ENCODE peak calls at places on chromosome 10, in four cellular contexts. One of them, this sample, is unnamed.

GRCh38 chr10:58326967-58327381 is 7.8 kb upstream of the UBE2D1 start:
- DNase-seq in coronary artery: peak
- DNase-seq in upper lobe of right lung: no peak
- DNase-seq in IMR-90: peak
- DNase-seq in this sample: no peak

GRCh38 chr10:84493951-84494848 is 165.8 kb downstream of the CCSER2 start:
- DNase-seq in coronary artery: no peak
- DNase-seq in upper lobe of right lung: no peak
- DNase-seq in IMR-90: peak
- DNase-seq in this sample: no peak

GRCh38 chr10:75530337-75530736 is 98.9 kb downstream of the LRMDA start:
- DNase-seq in coronary artery: no peak
- DNase-seq in upper lobe of right lung: no peak
- DNase-seq in IMR-90: no peak
- DNase-seq in this sample: no peak

GRCh38 chr10:79367421-79368189 is 20.3 kb downstream of the PPIF start:
- DNase-seq in coronary artery: no peak
- DNase-seq in upper lobe of right lung: no peak
- DNase-seq in IMR-90: peak
- DNase-seq in this sample: no peak

GRCh38 chr10:79347894-79348639 is 798 bp downstream of the PPIF start:
- DNase-seq in coronary artery: peak
- DNase-seq in upper lobe of right lung: peak
- DNase-seq in IMR-90: peak
- DNase-seq in this sample: peak

GRCh38 chr10:27820637-27821036 is 75.0 kb upstream of the MKX start:
- DNase-seq in coronary artery: no peak
- DNase-seq in upper lobe of right lung: no peak
- DNase-seq in IMR-90: no peak
- DNase-seq in this sample: no peak

GRCh38 chr10:43809211-43809930 is 160.7 kb upstream of the ZNF32 start:
- DNase-seq in coronary artery: no peak
- DNase-seq in upper lobe of right lung: no peak
- DNase-seq in IMR-90: peak
- DNase-seq in this sample: no peak

GRCh38 chr10:34121974-34122282 is 693.2 kb downstream of the PARD3 start:
- DNase-seq in coronary artery: no peak
- DNase-seq in upper lobe of right lung: no peak
- DNase-seq in IMR-90: peak
- DNase-seq in this sample: no peak

GRCh38 chr10:70901276-70901878 is 13.0 kb upstream of the PCBD1 start:
- DNase-seq in coronary artery: no peak
- DNase-seq in upper lobe of right lung: no peak
- DNase-seq in IMR-90: no peak
- DNase-seq in this sample: no peak

GRCh38 chr10:119859422-119860258 is 13.0 kb downstream of the MCMBP start:
- DNase-seq in coronary artery: no peak
- DNase-seq in upper lobe of right lung: no peak
- DNase-seq in IMR-90: peak
- DNase-seq in this sample: no peak

GRCh38 chr10:119862524-119862923 is 10.1 kb downstream of the MCMBP start:
- DNase-seq in coronary artery: no peak
- DNase-seq in upper lobe of right lung: no peak
- DNase-seq in IMR-90: no peak
- DNase-seq in this sample: no peak

GRCh38 chr10:119863951-119864565 is 8.6 kb downstream of the MCMBP start:
- DNase-seq in coronary artery: no peak
- DNase-seq in upper lobe of right lung: no peak
- DNase-seq in IMR-90: no peak
- DNase-seq in this sample: no peak

GRCh38 chr10:119858063-119858462 is 14.6 kb downstream of the MCMBP start:
- DNase-seq in coronary artery: no peak
- DNase-seq in upper lobe of right lung: no peak
- DNase-seq in IMR-90: no peak
- DNase-seq in this sample: no peak

GRCh38 chr10:119860866-119861601 is 11.6 kb downstream of the MCMBP start:
- DNase-seq in coronary artery: no peak
- DNase-seq in upper lobe of right lung: no peak
- DNase-seq in IMR-90: no peak
- DNase-seq in this sample: no peak
- H3K27ac ChIP-seq in coronary artery: no peak
- H3K27ac ChIP-seq in upper lobe of right lung: no peak
- H3K27ac ChIP-seq in IMR-90: no peak
- H3K27ac ChIP-seq in this sample: no peak

GRCh38 chr10:78035437-78035836 is 1.8 kb downstream of the RPS24 start:
- DNase-seq in coronary artery: no peak
- DNase-seq in upper lobe of right lung: no peak
- DNase-seq in IMR-90: no peak
- DNase-seq in this sample: no peak
- H3K27ac ChIP-seq in coronary artery: no peak
- H3K27ac ChIP-seq in upper lobe of right lung: no peak
- H3K27ac ChIP-seq in IMR-90: no peak
- H3K27ac ChIP-seq in this sample: no peak

GRCh38 chr10:97892961-97893360 is 43.3 kb downstream of the GOLGA7B start:
- DNase-seq in coronary artery: no peak
- DNase-seq in upper lobe of right lung: no peak
- DNase-seq in IMR-90: no peak
- DNase-seq in this sample: no peak
- H3K27ac ChIP-seq in coronary artery: no peak
- H3K27ac ChIP-seq in upper lobe of right lung: peak
- H3K27ac ChIP-seq in IMR-90: no peak
- H3K27ac ChIP-seq in this sample: no peak

GRCh38 chr10:127148933-127149220 is 47.5 kb downstream of the INSYN2A start:
- DNase-seq in coronary artery: no peak
- DNase-seq in upper lobe of right lung: no peak
- DNase-seq in IMR-90: peak
- DNase-seq in this sample: no peak
- H3K27ac ChIP-seq in coronary artery: no peak
- H3K27ac ChIP-seq in upper lobe of right lung: no peak
- H3K27ac ChIP-seq in IMR-90: peak
- H3K27ac ChIP-seq in this sample: peak

This sample was measured in caudate nucleus.